ENCODE peak calls at places on chromosomes 5 and 9, in ten cellular contexts. V, H, X, P, I, L, Q, E, G and Z are unnamed samples.

GRCh38 chr5:179138568-179138925 is 78.4 kb downstream of the ZNF354C start:
- DNase-seq in X (no peak), G (no peak), P (no peak), Q (no peak), E (no peak), H (no peak), V (no peak), I (no peak), L (no peak), Z (no peak)

GRCh38 chr9:136087741-136088480 is 7.2 kb downstream of the NACC2 start:
- DNase-seq in L (no peak), H (no peak), E (no peak), G (no peak), V (no peak), P (no peak), I (no peak), Q (no peak), X (no peak), Z (no peak)

GRCh38 chr5:17614872-17615605 is 4.8 kb downstream of the TAF11L12 start:
- DNase-seq in G (no peak), X (no peak), V (no peak), Q (no peak), E (no peak), L (no peak), P (no peak), I (no peak), H (no peak), Z (no peak)

GRCh38 chr9:11023201-11023600 is 410.4 kb upstream of the PTPRD start:
- DNase-seq in X (no peak), G (no peak), E (no peak), L (no peak), I (no peak), Q (no peak), P (no peak), H (no peak), V (no peak), Z (no peak)

GRCh38 chr5:78718827-78719226 is 70.3 kb upstream of the LHFPL2 start:
- DNase-seq in X (no peak), G (no peak), E (no peak), V (no peak), P (no peak), L (no peak), Q (no peak), H (no peak), I (no peak), Z (no peak)

GRCh38 chr9:93955356-93956182 is 414 bp upstream of the BARX1 start:
- DNase-seq in E (no peak), Q (peak; percentile 28), H (no peak), L (peak; percentile 77), I (peak; percentile 22), V (no peak), P (no peak), X (no peak), G (no peak), Z (no peak)

GRCh38 chr9:8332296-8332695 is 532.7 kb upstream of the DMAC1 start:
- DNase-seq in H (no peak), L (no peak), E (no peak), G (no peak), I (no peak), Q (no peak), P (no peak), V (no peak), X (no peak), Z (no peak)

GRCh38 chr5:55151923-55152842 is 7.8 kb upstream of the GPX8 start:
- DNase-seq in P (no peak), L (no peak), I (no peak), Q (no peak), X (no peak), G (no peak), V (no peak), E (no peak), H (peak; percentile 55), Z (no peak)

GRCh38 chr5:143229896-143230675 is 173.4 kb downstream of the NR3C1 start:
- DNase-seq in E (no peak), X (no peak), V (peak; percentile 23), G (peak; percentile 61), I (no peak), L (no peak), Q (no peak), H (no peak), P (peak; percentile 30), Z (peak; percentile 30)

GRCh38 chr9:68747043-68747533 is 42.0 kb downstream of the PIP5K1B start:
- DNase-seq in X (no peak), E (no peak), H (no peak), L (no peak), G (no peak), P (no peak), V (no peak), Q (no peak), I (no peak), Z (no peak)

GRCh38 chr9:86721843-86722705 is 225.2 kb downstream of the GAS1 start:
- DNase-seq in X (peak; percentile 43), Q (peak; percentile 58), H (peak; percentile 74), L (no peak), P (no peak), V (no peak), I (no peak), E (no peak), G (no peak), Z (no peak)

GRCh38 chr9:135295556-135296300 is 183.9 kb upstream of the PPP1R26 start:
- DNase-seq in E (no peak), V (no peak), H (no peak), Q (no peak), L (no peak), G (no peak), P (no peak), I (no peak), X (no peak), Z (no peak)

GRCh38 chr5:97078958-97079357 is 63.5 kb downstream of the LIX1 start:
- DNase-seq in E (no peak), H (no peak), P (no peak), I (no peak), L (no peak), V (no peak), G (no peak), Q (no peak), X (peak; percentile 19), Z (no peak)

GRCh38 chr5:42807722-42808447 is 3.8 kb downstream of the SELENOP start:
- DNase-seq in Q (no peak), V (no peak), X (no peak), L (no peak), I (no peak), G (no peak), H (no peak), E (no peak), P (no peak), Z (no peak)

GRCh38 chr5:132363431-132364112 is 5.9 kb upstream of the SLC22A5 start:
- DNase-seq in I (no peak), V (no peak), P (no peak), H (peak; percentile 39), E (no peak), Q (peak; percentile 43), L (no peak), X (no peak), G (peak; percentile 22), Z (no peak)

GRCh38 chr9:33233659-33234335 is 6.2 kb upstream of the SPINK4 start:
- DNase-seq in P (no peak), Q (peak; percentile 22), X (no peak), I (peak; percentile 45), G (no peak), V (no peak), E (no peak), H (peak; percentile 91), L (no peak), Z (no peak)

GRCh38 chr5:19987594-19988345 is at the start of gene CDH18:
- DNase-seq in E (no peak), X (no peak), P (no peak), H (peak; percentile 6), Q (no peak), G (peak; percentile 76), I (peak; percentile 85), V (no peak), L (peak; percentile 61), Z (no peak)

GRCh38 chr5:61916621-61917620 is 389.1 kb upstream of the KIF2A start:
- DNase-seq in I (peak; percentile 92), P (no peak), Q (no peak), V (no peak), X (no peak), E (no peak), H (no peak), G (peak; percentile 16), L (no peak), Z (no peak)

GRCh38 chr5:620152-620551 is 8.0 kb downstream of the CEP72 start:
- DNase-seq in H (no peak), X (no peak), P (no peak), Q (no peak), G (no peak), I (no peak), V (no peak), E (no peak), L (no peak), Z (no peak)

GRCh38 chr5:43685271-43685950 is 82.4 kb downstream of the NNT start:
- DNase-seq in H (no peak), G (no peak), P (no peak), L (no peak), Q (no peak), X (no peak), E (no peak), I (no peak), V (no peak), Z (no peak)

GRCh38 chr5:179254638-179255271 is 90.5 kb downstream of the ADAMTS2 start:
- DNase-seq in V (no peak), P (no peak), H (no peak), I (no peak), E (no peak), L (no peak), G (no peak), Q (no peak), X (peak; percentile 52), Z (no peak)